ENCODE peak calls at places on chromosomes 5 and 9, in four cellular contexts. Z is H1, W is K562, D is GM12878. H is an unnamed sample.

GRCh38 chr9:25519286-25519685 is 159.0 kb downstream of the TUSC1 start:
- DNase-seq in D (no peak), W (no peak), Z (no peak), H (no peak)

GRCh38 chr9:137365552-137366444 is 57.2 kb downstream of the EXD3 start:
- DNase-seq in W (no peak), D (no peak), Z (no peak), H (no peak)

GRCh38 chr9:96408409-96409280 is 9.5 kb downstream of the ZNF367 start:
- DNase-seq in D (no peak), Z (no peak), W (no peak), H (no peak)

GRCh38 chr5:176360894-176361436 is 599 bp downstream of the KIAA1191 start:
- DNase-seq in D (no peak), Z (no peak), W (no peak), H (no peak)

GRCh38 chr9:137968235-137968634 is 90.7 kb downstream of the CACNA1B start:
- DNase-seq in Z (no peak), D (no peak), W (no peak), H (no peak)

GRCh38 chr5:3339092-3339797 is 256.4 kb upstream of the IRX1 start:
- DNase-seq in Z (no peak), W (no peak), D (no peak), H (no peak)

GRCh38 chr5:41435276-41435675 is 75.1 kb downstream of the PLCXD3 start:
- DNase-seq in D (no peak), Z (no peak), W (no peak), H (no peak)

GRCh38 chr5:93831449-93831848 is 90.0 kb upstream of the POU5F2 start:
- DNase-seq in Z (no peak), D (no peak), W (no peak), H (no peak)

GRCh38 chr9:136081113-136081825 is 13.8 kb downstream of the NACC2 start:
- DNase-seq in W (no peak), D (no peak), Z (no peak), H (no peak)

GRCh38 chr5:77316871-77317661 is 106.6 kb downstream of the PDE8B start:
- DNase-seq in D (no peak), W (no peak), Z (no peak), H (no peak)

GRCh38 chr9:129027685-129028191 is 393 bp downstream of the SH3GLB2 start:
- DNase-seq in W (peak), D (no peak), Z (no peak), H (no peak)

GRCh38 chr5:154470949-154471870 is 6.8 kb downstream of the HAND1 start:
- DNase-seq in Z (no peak), W (no peak), D (no peak), H (no peak)

GRCh38 chr5:143435207-143435657 is 31.7 kb upstream of the NR3C1 start:
- DNase-seq in W (no peak), Z (no peak), D (peak), H (no peak)

GRCh38 chr9:114339130-114339908 is 9.7 kb downstream of the ORM2 start:
- DNase-seq in Z (peak), D (peak), W (peak), H (no peak)

GRCh38 chr5:179198865-179199645 is 138.9 kb downstream of the ZNF354C start:
- DNase-seq in D (no peak), W (no peak), Z (no peak), H (no peak)

GRCh38 chr9:76444530-76444929 is 14.5 kb upstream of the GCNT1 start:
- DNase-seq in D (no peak), Z (no peak), W (no peak), H (no peak)

GRCh38 chr5:79785983-79786382 is 96.3 kb downstream of the CMYA5 start:
- DNase-seq in D (no peak), Z (no peak), W (peak), H (no peak)

GRCh38 chr9:114289571-114290481 is 33.1 kb upstream of the ORM1 start:
- DNase-seq in D (no peak), Z (no peak), W (no peak), H (no peak)

GRCh38 chr5:102958481-102959011 is 161.4 kb downstream of the GIN1 start:
- DNase-seq in Z (no peak), D (no peak), W (no peak), H (peak)

GRCh38 chr9:9004844-9005243 is 1205.3 kb upstream of the DMAC1 start:
- DNase-seq in W (no peak), Z (no peak), D (no peak), H (no peak)

GRCh38 chr5:14208071-14209021 is 65.2 kb downstream of the TRIO start:
- DNase-seq in W (no peak), D (peak), Z (no peak), H (no peak)

GRCh38 chr5:111394580-111394979 is 117.8 kb downstream of the STARD4 start:
- DNase-seq in W (no peak), Z (no peak), D (no peak), H (no peak)
- H3K4me2 ChIP-seq in W (no peak), Z (no peak), D (no peak), H (no peak)

DNA sequence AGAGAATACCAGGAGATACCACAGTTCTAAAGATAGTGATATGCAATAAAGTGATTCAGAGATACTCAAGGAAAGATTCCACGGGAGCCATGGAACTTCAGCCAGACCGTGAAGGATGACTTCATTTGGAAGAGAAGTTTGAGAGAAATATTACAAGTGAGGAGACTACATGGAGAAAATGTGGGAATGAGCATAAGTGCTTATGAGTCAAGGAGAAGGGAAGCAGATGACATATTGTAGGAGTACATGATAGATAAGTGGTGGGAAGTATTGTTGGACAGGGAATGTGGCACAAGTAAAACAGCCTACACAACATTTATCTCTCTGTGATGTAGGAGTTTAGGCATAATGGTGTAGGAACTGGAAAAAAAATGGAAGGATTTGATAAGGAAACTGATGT is 122.1 kb upstream of the FBXL17 start:
- DNase-seq in Z (no peak), W (no peak), D (no peak), H (no peak)
- TF ChIP-seq EGR1 in Z (no peak), W (no peak), D (no peak), H (no peak)

GRCh38 chr5:159668556-159668955 is 247.7 kb upstream of the ADRA1B start:
- DNase-seq in Z (no peak), W (no peak), D (no peak), H (no peak)

GRCh38 chr5:159663986-159664385 is 252.3 kb upstream of the ADRA1B start:
- DNase-seq in W (no peak), D (no peak), Z (no peak), H (no peak)

GRCh38 chr5:159669559-159669958 is 246.7 kb upstream of the ADRA1B start:
- DNase-seq in Z (no peak), W (no peak), D (no peak), H (no peak)

DNA sequence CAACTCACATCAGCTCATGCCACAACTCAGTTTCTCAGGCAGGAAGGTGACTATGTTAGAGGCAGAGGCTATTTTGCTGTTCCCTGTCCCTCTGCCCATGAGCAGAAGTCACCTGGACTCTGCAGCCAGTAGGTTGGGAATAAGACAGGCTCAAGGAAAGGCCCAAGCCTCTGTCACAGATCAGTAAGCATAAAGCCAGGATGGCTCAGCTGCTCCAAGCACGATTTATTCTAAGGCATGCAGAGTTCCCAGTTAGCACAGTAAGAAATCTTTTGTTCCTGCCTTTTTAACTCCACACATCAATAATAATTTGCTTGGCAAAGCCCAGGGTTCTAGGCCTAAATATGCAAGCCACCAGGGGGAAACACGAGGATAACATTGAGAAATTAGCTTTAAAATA is 249.0 kb upstream of the ADRA1B start:
- DNase-seq in W (no peak), D (no peak), Z (no peak), H (no peak)
- H2AFZ ChIP-seq in W (no peak), D (no peak), Z (peak), H (no peak)

GRCh38 chr5:151007430-151008123 is 12.8 kb upstream of the GPX3 start:
- DNase-seq in D (no peak), W (no peak), Z (no peak), H (no peak)

GRCh38 chr5:151005975-151006576 is 14.3 kb upstream of the GPX3 start:
- DNase-seq in D (no peak), Z (no peak), W (no peak), H (no peak)

GRCh38 chr5:151005187-151005974 is 15.0 kb upstream of the GPX3 start:
- DNase-seq in Z (no peak), D (no peak), W (no peak), H (peak)

GRCh38 chr5:151008124-151008491 is 12.3 kb upstream of the GPX3 start:
- DNase-seq in D (no peak), W (peak), Z (no peak), H (no peak)

DNA sequence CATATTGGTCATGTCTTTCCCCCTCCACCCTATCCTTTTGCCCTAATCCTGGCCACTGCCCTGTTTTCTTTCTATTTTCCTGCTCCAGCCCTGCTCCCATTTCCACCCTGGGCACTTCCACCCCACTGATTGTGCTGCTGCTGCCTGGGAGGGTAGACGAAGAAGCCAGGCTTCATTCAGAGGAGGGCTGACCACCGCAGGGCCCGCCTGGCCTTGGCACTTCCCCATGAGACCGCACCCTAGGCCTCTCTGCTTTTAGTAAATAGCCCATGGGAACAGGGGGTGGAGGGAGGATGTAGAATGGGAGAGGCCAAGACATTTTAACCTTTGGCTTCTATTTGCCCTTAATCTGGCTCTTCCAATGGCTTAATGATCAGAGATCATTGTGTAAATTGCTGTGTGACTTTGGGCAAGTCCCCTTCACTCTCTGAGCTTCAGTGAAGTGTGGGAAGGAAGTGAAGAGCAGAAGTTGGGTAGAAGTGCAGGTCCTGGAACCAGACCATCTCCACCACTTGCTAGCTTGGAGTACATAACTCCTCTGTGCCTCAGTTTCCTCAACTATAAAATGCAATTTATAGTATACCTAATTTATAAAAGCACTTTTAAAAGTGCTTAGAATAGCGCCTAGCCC is 13.6 kb upstream of the GPX3 start:
- DNase-seq in W (no peak), D (no peak), Z (no peak), H (no peak)
- H3K4me2 ChIP-seq in W (no peak), D (no peak), Z (no peak), H (no peak)

H was measured in HCT116.